ENCODE peak calls at places on chromosomes 7 and 10, in seven cellular contexts. N, W, M, T, O, S and Z are unnamed samples.

GRCh38 chr7:139124084-139124914 is 14.8 kb upstream of the ZC3HAV1 start:
- ATAC-seq in N (no peak), W (no peak), M (no peak), T (no peak), O (no peak), S (no peak), Z (no peak)

GRCh38 chr7:16933296-16934248 is 51.8 kb upstream of the AGR3 start:
- ATAC-seq in N (peak; percentile 29), W (peak; percentile 50), M (no peak), T (no peak), O (peak; percentile 49), S (peak; percentile 29), Z (peak; percentile 25)

GRCh38 chr10:92742331-92743228 is 52.8 kb downstream of the HHEX start:
- ATAC-seq in N (peak; percentile 54), W (peak; percentile 72), M (no peak), T (no peak), O (peak; percentile 46), S (peak; percentile 56), Z (no peak)

GRCh38 chr10:77911535-77912123 is 14.9 kb downstream of the DLG5 start:
- ATAC-seq in N (no peak), W (no peak), M (no peak), T (no peak), O (no peak), S (no peak), Z (no peak)

GRCh38 chr7:16668049-16668858 is 22.3 kb downstream of the BZW2 start:
- ATAC-seq in N (no peak), W (no peak), M (no peak), T (peak; percentile 97), O (peak; percentile 88), S (peak; percentile 95), Z (peak; percentile 92)

GRCh38 chr7:81484266-81484665 is 285.6 kb downstream of the HGF start:
- ATAC-seq in N (no peak), W (no peak), M (no peak), T (peak; percentile 23), O (peak; percentile 97), S (peak; percentile 92), Z (peak; percentile 77)

GRCh38 chr10:17905491-17905890 is 46.2 kb upstream of the SLC39A12 start:
- ATAC-seq in N (no peak), W (no peak), M (no peak), T (peak; percentile 91), O (no peak), S (no peak), Z (no peak)

GRCh38 chr10:45181483-45181882 is 133.9 kb downstream of the OR13A1 start:
- ATAC-seq in N (no peak), W (no peak), M (no peak), T (no peak), O (no peak), S (peak; percentile 43), Z (peak; percentile 69)

GRCh38 chr10:132704008-132704814 is 81.7 kb downstream of the NKX6-2 start:
- ATAC-seq in N (no peak), W (no peak), M (no peak), T (no peak), O (no peak), S (no peak), Z (no peak)

GRCh38 chr7:155885162-155886160 is 73.2 kb upstream of the SHH start:
- ATAC-seq in N (no peak), W (no peak), M (no peak), T (peak; percentile 84), O (peak; percentile 71), S (peak; percentile 22), Z (peak; percentile 52)

GRCh38 chr10:80529604-80530003 is 8.1 kb upstream of the SH2D4B start:
- ATAC-seq in N (peak; percentile 86), W (peak; percentile 85), M (peak; percentile 83), T (no peak), O (peak; percentile 58), S (peak; percentile 49), Z (no peak)

GRCh38 chr10:124523301-124523871 is 61.8 kb downstream of the LHPP start:
- ATAC-seq in N (no peak), W (no peak), M (no peak), T (no peak), O (no peak), S (peak; percentile 56), Z (peak; percentile 64)

GRCh38 chr10:75502389-75502788 is 71.0 kb downstream of the LRMDA start:
- ATAC-seq in N (no peak), W (no peak), M (no peak), T (no peak), O (no peak), S (no peak), Z (no peak)

GRCh38 chr7:107961399-107961798 is 41.6 kb downstream of the LAMB1 start:
- ATAC-seq in N (no peak), W (no peak), M (no peak), T (no peak), O (peak; percentile 66), S (no peak), Z (no peak)